ENCODE peak calls at places on chromosomes 3 and 15, in four cellular contexts. One of them, this sample, is unnamed. For H3K4me1 and H3K9me1, the result is how much of the 10 kb centered on the place peaks cover.

GRCh38 chr15:88764448-88764847 is 38.8 kb upstream of the ACAN start:
- DNase-seq in endothelial cell of umbilical vein: no peak
- DNase-seq in IMR-90: no peak
- DNase-seq in K562: no peak
- DNase-seq in this sample: no peak

GRCh38 chr15:31179683-31180082 is 78.2 kb upstream of the TRPM1 start:
- DNase-seq in IMR-90: no peak
- DNase-seq in endothelial cell of umbilical vein: no peak
- DNase-seq in K562: no peak
- DNase-seq in this sample: no peak

GRCh38 chr3:27125821-27126501 is 243.2 kb downstream of the NEK10 start:
- DNase-seq in K562: no peak
- DNase-seq in endothelial cell of umbilical vein: no peak
- DNase-seq in IMR-90: no peak
- DNase-seq in this sample: no peak

GRCh38 chr3:99971761-99972160 is 142.5 kb downstream of the FILIP1L start:
- DNase-seq in IMR-90: no peak
- DNase-seq in K562: no peak
- DNase-seq in endothelial cell of umbilical vein: no peak
- DNase-seq in this sample: no peak

GRCh38 chr15:99651023-99651807 is 82.0 kb downstream of the LYSMD4 start:
- DNase-seq in K562: no peak
- DNase-seq in endothelial cell of umbilical vein: no peak
- DNase-seq in IMR-90: peak
- DNase-seq in this sample: peak

GRCh38 chr15:41838400-41838897 is at the start of gene PLA2G4B:
- DNase-seq in IMR-90: no peak
- DNase-seq in endothelial cell of umbilical vein: no peak
- DNase-seq in K562: no peak
- DNase-seq in this sample: no peak

GRCh38 chr3:142152349-142152748 is 3.0 kb upstream of the TFDP2 start:
- DNase-seq in IMR-90: no peak
- DNase-seq in endothelial cell of umbilical vein: no peak
- DNase-seq in K562: no peak
- DNase-seq in this sample: no peak

GRCh38 chr3:159458010-159458409 is 530.6 kb upstream of the IL12A start:
- DNase-seq in endothelial cell of umbilical vein: peak
- DNase-seq in K562: no peak
- DNase-seq in IMR-90: peak
- DNase-seq in this sample: peak

GRCh38 chr3:142889263-142890014 is 556 bp upstream of the PCOLCE2 start:
- DNase-seq in IMR-90: no peak
- DNase-seq in endothelial cell of umbilical vein: peak
- DNase-seq in K562: no peak
- DNase-seq in this sample: no peak

GRCh38 chr3:148021400-148021799 is 612.2 kb downstream of the ZIC1 start:
- DNase-seq in endothelial cell of umbilical vein: peak
- DNase-seq in IMR-90: no peak
- DNase-seq in K562: no peak
- DNase-seq in this sample: no peak

GRCh38 chr3:193010191-193010590 is 92.5 kb upstream of the MB21D2 start:
- DNase-seq in IMR-90: no peak
- DNase-seq in K562: no peak
- DNase-seq in endothelial cell of umbilical vein: no peak
- DNase-seq in this sample: no peak

GRCh38 chr3:40782086-40782721 is 257.4 kb downstream of the ZNF621 start:
- DNase-seq in K562: no peak
- DNase-seq in IMR-90: no peak
- DNase-seq in endothelial cell of umbilical vein: no peak
- DNase-seq in this sample: no peak

GRCh38 chr15:45498701-45499100 is 23.9 kb downstream of the SLC30A4 start:
- DNase-seq in endothelial cell of umbilical vein: no peak
- DNase-seq in K562: no peak
- DNase-seq in IMR-90: no peak
- DNase-seq in this sample: no peak

GRCh38 chr3:52317601-52318000 is 1.5 kb downstream of the DNAH1 start:
- DNase-seq in K562: peak
- DNase-seq in endothelial cell of umbilical vein: peak
- DNase-seq in IMR-90: peak
- DNase-seq in this sample: no peak

GRCh38 chr3:127134887-127135240 is 58.1 kb upstream of the PRR23E start:
- DNase-seq in K562: no peak
- DNase-seq in IMR-90: no peak
- DNase-seq in endothelial cell of umbilical vein: no peak
- DNase-seq in this sample: no peak

GRCh38 chr15:91116379-91117067 is 16.5 kb downstream of the SV2B start:
- DNase-seq in K562: no peak
- DNase-seq in endothelial cell of umbilical vein: peak
- DNase-seq in IMR-90: no peak
- DNase-seq in this sample: no peak

GRCh38 chr3:56366641-56366984 is 101.7 kb downstream of the ERC2 start:
- DNase-seq in K562: no peak
- DNase-seq in IMR-90: no peak
- DNase-seq in endothelial cell of umbilical vein: no peak
- DNase-seq in this sample: no peak

GRCh38 chr3:183486472-183486871 is 58.1 kb upstream of the MCF2L2 start:
- DNase-seq in K562: no peak
- DNase-seq in endothelial cell of umbilical vein: no peak
- DNase-seq in IMR-90: no peak
- DNase-seq in this sample: no peak

GRCh38 chr15:59539799-59540198 is 71.8 kb upstream of the GCNT3 start:
- DNase-seq in K562: no peak
- DNase-seq in IMR-90: no peak
- DNase-seq in endothelial cell of umbilical vein: no peak
- DNase-seq in this sample: no peak

GRCh38 chr3:137642831-137643230 is 121.3 kb upstream of the SOX14 start:
- DNase-seq in K562: no peak
- DNase-seq in IMR-90: no peak
- DNase-seq in endothelial cell of umbilical vein: no peak
- DNase-seq in this sample: no peak

GRCh38 chr15:44427756-44428724 is 611 bp downstream of the CTDSPL2 start:
- DNase-seq in endothelial cell of umbilical vein: peak
- DNase-seq in K562: peak
- DNase-seq in IMR-90: peak
- DNase-seq in this sample: peak

GRCh38 chr3:71961891-71962290 is 176.9 kb upstream of the PROK2 start:
- DNase-seq in K562: no peak
- DNase-seq in IMR-90: no peak
- DNase-seq in endothelial cell of umbilical vein: no peak
- DNase-seq in this sample: no peak

GRCh38 chr15:60745469-60745971 is 266.6 kb upstream of the ICE2 start:
- DNase-seq in K562: no peak
- DNase-seq in IMR-90: peak
- DNase-seq in endothelial cell of umbilical vein: no peak
- DNase-seq in this sample: no peak

GRCh38 chr3:58580826-58581327 is 3.7 kb upstream of the FAM107A start:
- DNase-seq in IMR-90: no peak
- DNase-seq in K562: no peak
- DNase-seq in endothelial cell of umbilical vein: no peak
- DNase-seq in this sample: no peak

GRCh38 chr3:141092663-141093062 is 41.5 kb downstream of the SPSB4 start:
- DNase-seq in endothelial cell of umbilical vein: no peak
- DNase-seq in K562: no peak
- DNase-seq in IMR-90: no peak
- DNase-seq in this sample: no peak

GRCh38 chr3:149610351-149611105 is 47.3 kb downstream of the WWTR1 start:
- DNase-seq in IMR-90: peak
- DNase-seq in endothelial cell of umbilical vein: peak
- DNase-seq in K562: no peak
- DNase-seq in this sample: no peak
- H3K4me1 ChIP-seq in IMR-90: under half
- H3K4me1 ChIP-seq in endothelial cell of umbilical vein: half or more
- H3K4me1 ChIP-seq in K562: under half
- H3K4me1 ChIP-seq in this sample: under half

GRCh38 chr3:162945626-162946025 is 1449.0 kb downstream of the OTOL1 start:
- DNase-seq in IMR-90: no peak
- DNase-seq in endothelial cell of umbilical vein: no peak
- DNase-seq in K562: no peak
- DNase-seq in this sample: no peak
- H3K9me1 ChIP-seq in IMR-90: under half
- H3K9me1 ChIP-seq in endothelial cell of umbilical vein: under half
- H3K9me1 ChIP-seq in K562: under half
- H3K9me1 ChIP-seq in this sample: under half

GRCh38 chr3:31106204-31106603 is 211.7 kb upstream of the GADL1 start:
- DNase-seq in IMR-90: peak
- DNase-seq in endothelial cell of umbilical vein: no peak
- DNase-seq in K562: no peak
- DNase-seq in this sample: peak
- H3K4me3 ChIP-seq in IMR-90: no peak
- H3K4me3 ChIP-seq in endothelial cell of umbilical vein: no peak
- H3K4me3 ChIP-seq in K562: no peak
- H3K4me3 ChIP-seq in this sample: peak

DNA sequence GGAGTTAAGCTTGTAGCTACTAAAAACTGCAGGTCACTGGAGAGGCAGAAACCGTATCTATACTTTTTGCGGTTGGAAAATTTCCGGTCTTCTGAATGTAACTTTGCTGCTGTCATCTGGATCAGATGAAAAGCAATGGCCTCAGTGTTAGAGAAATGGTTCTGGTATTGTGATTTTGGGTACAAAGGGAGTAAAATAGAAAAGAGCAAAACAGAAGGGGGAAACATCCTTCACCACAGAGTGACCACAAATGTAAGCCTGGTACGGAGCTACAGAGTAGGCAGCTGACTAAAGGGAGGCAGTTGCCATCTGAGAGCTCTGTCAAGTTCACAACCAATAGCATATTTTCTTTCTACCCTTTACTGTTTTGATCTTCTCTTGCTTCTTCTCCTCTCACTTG is 5.6 kb downstream of the CD96 start:
- DNase-seq in IMR-90: no peak
- DNase-seq in K562: no peak
- DNase-seq in endothelial cell of umbilical vein: no peak
- DNase-seq in this sample: no peak
- H3K4me1 ChIP-seq in IMR-90: under half
- H3K4me1 ChIP-seq in K562: under half
- H3K4me1 ChIP-seq in endothelial cell of umbilical vein: under half
- H3K4me1 ChIP-seq in this sample: under half

DNA sequence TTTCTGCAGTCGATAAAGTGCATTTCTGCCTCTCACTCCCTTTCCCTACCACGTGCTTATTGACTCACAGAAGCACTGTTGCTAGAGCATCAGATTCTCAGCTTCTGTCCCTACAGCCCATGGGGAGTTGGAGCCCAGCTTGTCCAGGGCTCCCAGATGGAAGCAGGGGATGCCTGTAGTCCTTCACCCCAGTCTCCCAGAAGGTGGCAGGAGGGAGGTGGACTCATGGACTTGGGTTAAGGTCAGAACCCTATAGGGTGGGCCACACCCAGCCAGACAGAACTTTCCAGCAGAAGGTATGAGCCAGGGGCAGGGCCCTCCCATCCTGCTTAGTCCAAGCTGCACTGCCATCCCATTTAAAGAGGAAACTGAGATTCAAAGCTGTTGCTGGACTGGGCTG is 33.1 kb upstream of the SEMA3F start:
- DNase-seq in IMR-90: no peak
- DNase-seq in K562: no peak
- DNase-seq in endothelial cell of umbilical vein: no peak
- DNase-seq in this sample: no peak
- H3K9me1 ChIP-seq in IMR-90: under half
- H3K9me1 ChIP-seq in K562: under half
- H3K9me1 ChIP-seq in endothelial cell of umbilical vein: under half
- H3K9me1 ChIP-seq in this sample: under half

GRCh38 chr3:93981649-93982048 is 1.7 kb downstream of the ARL13B start:
- DNase-seq in K562: peak
- DNase-seq in endothelial cell of umbilical vein: no peak
- DNase-seq in IMR-90: no peak
- DNase-seq in this sample: no peak
- H3K4me3 ChIP-seq in K562: peak
- H3K4me3 ChIP-seq in endothelial cell of umbilical vein: no peak
- H3K4me3 ChIP-seq in IMR-90: no peak
- H3K4me3 ChIP-seq in this sample: no peak

GRCh38 chr15:33411596-33412545 is 101.1 kb downstream of the RYR3 start:
- DNase-seq in endothelial cell of umbilical vein: no peak
- DNase-seq in IMR-90: no peak
- DNase-seq in K562: no peak
- DNase-seq in this sample: no peak
- H3K4me1 ChIP-seq in endothelial cell of umbilical vein: under half
- H3K4me1 ChIP-seq in IMR-90: under half
- H3K4me1 ChIP-seq in K562: under half
- H3K4me1 ChIP-seq in this sample: under half

GRCh38 chr3:54858386-54858785 is 69.5 kb downstream of the LRTM1 start:
- DNase-seq in IMR-90: no peak
- DNase-seq in K562: no peak
- DNase-seq in endothelial cell of umbilical vein: no peak
- DNase-seq in this sample: no peak

GRCh38 chr3:54856271-54856670 is 71.6 kb downstream of the LRTM1 start:
- DNase-seq in IMR-90: no peak
- DNase-seq in endothelial cell of umbilical vein: no peak
- DNase-seq in K562: no peak
- DNase-seq in this sample: no peak

GRCh38 chr3:54850484-54851003 is 77.3 kb downstream of the LRTM1 start:
- DNase-seq in IMR-90: no peak
- DNase-seq in K562: no peak
- DNase-seq in endothelial cell of umbilical vein: no peak
- DNase-seq in this sample: no peak

GRCh38 chr3:54857343-54857742 is 70.5 kb downstream of the LRTM1 start:
- DNase-seq in IMR-90: no peak
- DNase-seq in endothelial cell of umbilical vein: no peak
- DNase-seq in K562: no peak
- DNase-seq in this sample: no peak

DNA sequence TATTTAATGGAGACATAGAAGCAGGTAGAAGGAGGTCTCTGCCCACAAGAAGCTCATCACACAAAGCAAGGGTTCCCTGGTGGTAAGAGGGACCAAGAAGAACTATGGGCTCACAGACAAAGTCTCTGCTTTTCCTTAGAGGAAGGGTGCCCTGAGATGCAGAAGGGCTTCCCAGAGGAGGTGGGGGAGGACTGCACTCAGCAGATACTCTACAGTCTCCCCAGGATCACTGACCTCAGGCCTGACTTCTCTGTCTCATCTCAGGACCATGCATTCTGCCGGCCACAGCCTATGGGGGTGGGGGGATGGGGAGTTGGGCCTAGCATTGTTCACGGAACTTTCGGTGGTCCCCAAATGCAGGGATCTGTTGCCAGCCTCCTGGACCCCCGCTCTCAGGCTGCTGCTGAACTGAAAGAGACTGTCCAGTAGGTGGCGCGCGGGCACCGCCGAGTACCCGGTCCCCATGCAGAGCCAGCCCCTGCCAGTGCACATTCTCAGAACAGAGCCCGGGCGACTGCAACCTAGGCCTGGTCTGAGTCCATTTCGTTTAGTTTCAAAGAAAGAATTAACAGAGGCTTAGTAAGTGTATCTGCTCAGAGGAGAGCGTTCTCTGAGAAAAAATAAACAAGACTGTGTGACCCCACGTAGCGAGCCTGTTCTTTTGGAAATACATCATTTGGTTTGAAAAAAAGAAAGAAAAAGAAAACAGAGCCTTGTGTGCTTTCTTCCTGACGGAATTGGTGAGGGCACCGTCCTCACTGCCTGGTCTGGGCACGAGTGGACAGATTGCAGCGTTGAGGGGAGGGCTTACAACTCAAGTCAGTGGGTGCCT is 74.1 kb downstream of the LRTM1 start:
- DNase-seq in K562: peak
- DNase-seq in endothelial cell of umbilical vein: peak
- DNase-seq in IMR-90: peak
- DNase-seq in this sample: no peak
- H3K9me1 ChIP-seq in K562: under half
- H3K9me1 ChIP-seq in endothelial cell of umbilical vein: under half
- H3K9me1 ChIP-seq in IMR-90: under half
- H3K9me1 ChIP-seq in this sample: under half

This sample was measured in keratinocyte.